ENCODE peak calls at places on chromosome X, in seven cellular contexts. One of them, this sample, is unnamed.

GRCh38 chrX:115350696-115351408 is 61.3 kb downstream of the LUZP4 start:
- DNase-seq in type B pancreatic cell: no peak
- DNase-seq in iris pigment epithelial cell: no peak
- DNase-seq in SW480: no peak
- DNase-seq in CD8-positive, alpha-beta T cell: no peak
- DNase-seq in MV-4-11: no peak
- DNase-seq in AG04450: no peak
- DNase-seq in this sample: no peak

GRCh38 chrX:153573999-153574398 is 24.9 kb downstream of the CCNQ start:
- DNase-seq in AG04450: no peak
- DNase-seq in CD8-positive, alpha-beta T cell: no peak
- DNase-seq in SW480: no peak
- DNase-seq in type B pancreatic cell: no peak
- DNase-seq in MV-4-11: no peak
- DNase-seq in iris pigment epithelial cell: no peak
- DNase-seq in this sample: peak

GRCh38 chrX:115322375-115322774 is 32.9 kb downstream of the LUZP4 start:
- DNase-seq in type B pancreatic cell: no peak
- DNase-seq in MV-4-11: no peak
- DNase-seq in iris pigment epithelial cell: no peak
- DNase-seq in AG04450: no peak
- DNase-seq in CD8-positive, alpha-beta T cell: no peak
- DNase-seq in SW480: no peak
- DNase-seq in this sample: no peak

GRCh38 chrX:71269801-71270395 is 13.5 kb upstream of the NONO start:
- DNase-seq in AG04450: no peak
- DNase-seq in iris pigment epithelial cell: no peak
- DNase-seq in CD8-positive, alpha-beta T cell: no peak
- DNase-seq in SW480: no peak
- DNase-seq in type B pancreatic cell: no peak
- DNase-seq in MV-4-11: no peak
- DNase-seq in this sample: no peak

GRCh38 chrX:7996414-7996813 is 69.2 kb upstream of the PNPLA4 start:
- DNase-seq in iris pigment epithelial cell: peak
- DNase-seq in AG04450: no peak
- DNase-seq in SW480: peak
- DNase-seq in type B pancreatic cell: no peak
- DNase-seq in MV-4-11: peak
- DNase-seq in CD8-positive, alpha-beta T cell: peak
- DNase-seq in this sample: peak

GRCh38 chrX:44828008-44828605 is 15.7 kb upstream of the DUSP21 start:
- DNase-seq in AG04450: peak
- DNase-seq in CD8-positive, alpha-beta T cell: no peak
- DNase-seq in type B pancreatic cell: no peak
- DNase-seq in MV-4-11: no peak
- DNase-seq in iris pigment epithelial cell: peak
- DNase-seq in SW480: peak
- DNase-seq in this sample: no peak

GRCh38 chrX:134694333-134694925 is 36.2 kb upstream of the PLAC1 start:
- DNase-seq in MV-4-11: no peak
- DNase-seq in CD8-positive, alpha-beta T cell: no peak
- DNase-seq in SW480: no peak
- DNase-seq in iris pigment epithelial cell: no peak
- DNase-seq in AG04450: no peak
- DNase-seq in type B pancreatic cell: no peak
- DNase-seq in this sample: no peak

GRCh38 chrX:134758652-134759051 is 100.4 kb upstream of the PLAC1 start:
- DNase-seq in AG04450: no peak
- DNase-seq in MV-4-11: no peak
- DNase-seq in CD8-positive, alpha-beta T cell: no peak
- DNase-seq in iris pigment epithelial cell: no peak
- DNase-seq in type B pancreatic cell: no peak
- DNase-seq in SW480: no peak
- DNase-seq in this sample: no peak

GRCh38 chrX:26649534-26649933 is 433.6 kb downstream of the MAGEB5 start:
- DNase-seq in type B pancreatic cell: no peak
- DNase-seq in CD8-positive, alpha-beta T cell: no peak
- DNase-seq in iris pigment epithelial cell: peak
- DNase-seq in SW480: no peak
- DNase-seq in AG04450: no peak
- DNase-seq in MV-4-11: peak
- DNase-seq in this sample: peak

GRCh38 chrX:45070116-45071007 is 130.3 kb downstream of the DIPK2B start:
- DNase-seq in SW480: peak
- DNase-seq in AG04450: peak
- DNase-seq in iris pigment epithelial cell: peak
- DNase-seq in type B pancreatic cell: no peak
- DNase-seq in MV-4-11: peak
- DNase-seq in CD8-positive, alpha-beta T cell: no peak
- DNase-seq in this sample: peak

GRCh38 chrX:37361596-37361995 is 12.4 kb downstream of the PRRG1 start:
- DNase-seq in AG04450: no peak
- DNase-seq in CD8-positive, alpha-beta T cell: no peak
- DNase-seq in SW480: no peak
- DNase-seq in iris pigment epithelial cell: peak
- DNase-seq in MV-4-11: no peak
- DNase-seq in type B pancreatic cell: no peak
- DNase-seq in this sample: no peak

GRCh38 chrX:9362529-9362928 is 102.3 kb upstream of the TBL1X start:
- DNase-seq in SW480: no peak
- DNase-seq in type B pancreatic cell: no peak
- DNase-seq in iris pigment epithelial cell: no peak
- DNase-seq in CD8-positive, alpha-beta T cell: no peak
- DNase-seq in AG04450: no peak
- DNase-seq in MV-4-11: no peak
- DNase-seq in this sample: no peak

GRCh38 chrX:45154462-45154861 is 46.2 kb downstream of the DIPK2B start:
- DNase-seq in CD8-positive, alpha-beta T cell: no peak
- DNase-seq in iris pigment epithelial cell: no peak
- DNase-seq in SW480: no peak
- DNase-seq in MV-4-11: no peak
- DNase-seq in type B pancreatic cell: no peak
- DNase-seq in AG04450: no peak
- DNase-seq in this sample: no peak